ENCODE peak calls at places on chromosomes 4 and X, in four cellular contexts. One of them, this sample, is unnamed.

GRCh38 chr4:45155081-45155777 is 428.9 kb upstream of the GNPDA2 start:
- DNase-seq in tibial artery: no peak
- DNase-seq in fibroblast of lung: peak; percentile 58
- DNase-seq in cardiac muscle cell: peak; percentile 84
- DNase-seq in this sample: no peak

GRCh38 chr4:156169011-156169410 is 215.3 kb upstream of the CTSO start:
- DNase-seq in tibial artery: peak; percentile 21
- DNase-seq in fibroblast of lung: peak; percentile 90
- DNase-seq in cardiac muscle cell: peak; percentile 89
- DNase-seq in this sample: peak; percentile 65

GRCh38 chr4:25663778-25664177 is 8.1 kb downstream of the SLC34A2 start:
- DNase-seq in tibial artery: no peak
- DNase-seq in fibroblast of lung: no peak
- DNase-seq in cardiac muscle cell: peak; percentile 13
- DNase-seq in this sample: no peak

GRCh38 chrX:87961471-87961870 is 443.9 kb downstream of the KLHL4 start:
- DNase-seq in tibial artery: no peak
- DNase-seq in fibroblast of lung: no peak
- DNase-seq in cardiac muscle cell: no peak
- DNase-seq in this sample: no peak

GRCh38 chr4:13966241-13967195 is 339.0 kb upstream of the BOD1L1 start:
- DNase-seq in tibial artery: no peak
- DNase-seq in fibroblast of lung: peak; percentile 64
- DNase-seq in cardiac muscle cell: peak; percentile 90
- DNase-seq in this sample: no peak

GRCh38 chrX:123432362-123433150 is 248.5 kb downstream of the GRIA3 start:
- DNase-seq in tibial artery: no peak
- DNase-seq in fibroblast of lung: no peak
- DNase-seq in cardiac muscle cell: no peak
- DNase-seq in this sample: no peak

GRCh38 chrX:19566359-19567141 is 51.2 kb upstream of the MAP3K15 start:
- DNase-seq in tibial artery: no peak
- DNase-seq in fibroblast of lung: peak; percentile 79
- DNase-seq in cardiac muscle cell: peak; percentile 84
- DNase-seq in this sample: no peak

GRCh38 chr4:176302283-176303275 is 17.2 kb upstream of the SPCS3 start:
- DNase-seq in tibial artery: no peak
- DNase-seq in fibroblast of lung: peak; percentile 83
- DNase-seq in cardiac muscle cell: peak; percentile 70
- DNase-seq in this sample: no peak

GRCh38 chr4:140112576-140112975 is 41.4 kb downstream of the MAML3 start:
- DNase-seq in tibial artery: no peak
- DNase-seq in fibroblast of lung: no peak
- DNase-seq in cardiac muscle cell: no peak
- DNase-seq in this sample: no peak

GRCh38 chrX:18983711-18984380 is at the start of gene PHKA2:
- DNase-seq in tibial artery: peak; percentile 30
- DNase-seq in fibroblast of lung: peak; percentile 44
- DNase-seq in cardiac muscle cell: no peak
- DNase-seq in this sample: no peak

GRCh38 chr4:101355246-101355645 is 7.9 kb upstream of the PPP3CA start:
- DNase-seq in tibial artery: no peak
- DNase-seq in fibroblast of lung: no peak
- DNase-seq in cardiac muscle cell: no peak
- DNase-seq in this sample: no peak

GRCh38 chr4:8132947-8133705 is 25.5 kb downstream of the ABLIM2 start:
- DNase-seq in tibial artery: no peak
- DNase-seq in fibroblast of lung: peak; percentile 33
- DNase-seq in cardiac muscle cell: peak; percentile 44
- DNase-seq in this sample: no peak

GRCh38 chrX:3262906-3263305 is 83.5 kb downstream of the MXRA5 start:
- DNase-seq in tibial artery: no peak
- DNase-seq in fibroblast of lung: peak; percentile 85
- DNase-seq in cardiac muscle cell: peak; percentile 81
- DNase-seq in this sample: no peak

GRCh38 chr4:173125216-173125812 is 43.3 kb upstream of the GALNT7 start:
- DNase-seq in tibial artery: no peak
- DNase-seq in fibroblast of lung: no peak
- DNase-seq in cardiac muscle cell: no peak
- DNase-seq in this sample: no peak

GRCh38 chrX:19846995-19847790 is 40.2 kb downstream of the SH3KBP1 start:
- DNase-seq in tibial artery: peak; percentile 35
- DNase-seq in fibroblast of lung: peak; percentile 80
- DNase-seq in cardiac muscle cell: peak; percentile 84
- DNase-seq in this sample: no peak

GRCh38 chr4:110475881-110476818 is at the start of gene ENPEP:
- DNase-seq in tibial artery: no peak
- DNase-seq in fibroblast of lung: peak; percentile 64
- DNase-seq in cardiac muscle cell: peak; percentile 71
- DNase-seq in this sample: no peak

GRCh38 chrX:130295519-130296314 is 27.0 kb upstream of the ZNF280C start:
- DNase-seq in tibial artery: no peak
- DNase-seq in fibroblast of lung: peak; percentile 41
- DNase-seq in cardiac muscle cell: peak; percentile 2
- DNase-seq in this sample: no peak

GRCh38 chr4:99076292-99076976 is 12.2 kb downstream of the ADH5 start:
- DNase-seq in tibial artery: no peak
- DNase-seq in fibroblast of lung: no peak
- DNase-seq in cardiac muscle cell: no peak
- DNase-seq in this sample: no peak

GRCh38 chrX:104660092-104660491 is 94.1 kb downstream of the IL1RAPL2 start:
- DNase-seq in tibial artery: no peak
- DNase-seq in fibroblast of lung: no peak
- DNase-seq in cardiac muscle cell: no peak
- DNase-seq in this sample: no peak

GRCh38 chrX:72121381-72121780 is 10.3 kb downstream of the RTL5 start:
- DNase-seq in tibial artery: peak; percentile 77
- DNase-seq in fibroblast of lung: peak; percentile 87
- DNase-seq in cardiac muscle cell: peak; percentile 63
- DNase-seq in this sample: no peak

GRCh38 chr4:17619416-17620105 is 5.1 kb downstream of the MED28 start:
- DNase-seq in tibial artery: no peak
- DNase-seq in fibroblast of lung: peak; percentile 81
- DNase-seq in cardiac muscle cell: no peak
- DNase-seq in this sample: no peak

GRCh38 chrX:149979126-149979644 is 40.9 kb upstream of the EOLA2 start:
- DNase-seq in tibial artery: no peak
- DNase-seq in fibroblast of lung: peak; percentile 9
- DNase-seq in cardiac muscle cell: no peak
- DNase-seq in this sample: no peak

GRCh38 chrX:17535229-17535628 is 160.2 kb downstream of the NHS start:
- DNase-seq in tibial artery: no peak
- DNase-seq in fibroblast of lung: peak; percentile 33
- DNase-seq in cardiac muscle cell: peak; percentile 47
- DNase-seq in this sample: no peak

GRCh38 chr4:4633431-4633830 is 91.6 kb upstream of the STX18 start:
- DNase-seq in tibial artery: no peak
- DNase-seq in fibroblast of lung: no peak
- DNase-seq in cardiac muscle cell: no peak
- DNase-seq in this sample: no peak

GRCh38 chr4:137794779-137795178 is 262.5 kb upstream of the PCDH18 start:
- DNase-seq in tibial artery: no peak
- DNase-seq in fibroblast of lung: peak; percentile 14
- DNase-seq in cardiac muscle cell: peak; percentile 2
- DNase-seq in this sample: no peak

GRCh38 chr4:13160906-13161305 is 323.2 kb downstream of the RAB28 start:
- DNase-seq in tibial artery: no peak
- DNase-seq in fibroblast of lung: peak; percentile 59
- DNase-seq in cardiac muscle cell: no peak
- DNase-seq in this sample: no peak

GRCh38 chr4:74267998-74268606 is 40.2 kb upstream of the EPGN start:
- DNase-seq in tibial artery: no peak
- DNase-seq in fibroblast of lung: peak; percentile 63
- DNase-seq in cardiac muscle cell: peak; percentile 76
- DNase-seq in this sample: no peak

GRCh38 chr4:153258750-153259149 is 54.5 kb downstream of the TRIM2 start:
- DNase-seq in tibial artery: no peak
- DNase-seq in fibroblast of lung: no peak
- DNase-seq in cardiac muscle cell: no peak
- DNase-seq in this sample: no peak

GRCh38 chr4:166174717-166175510 is 301.9 kb downstream of the TLL1 start:
- DNase-seq in tibial artery: no peak
- DNase-seq in fibroblast of lung: no peak
- DNase-seq in cardiac muscle cell: peak; percentile 37
- DNase-seq in this sample: no peak

GRCh38 chr4:81507530-81507929 is 35.8 kb upstream of the RASGEF1B start:
- DNase-seq in tibial artery: no peak
- DNase-seq in fibroblast of lung: no peak
- DNase-seq in cardiac muscle cell: no peak
- DNase-seq in this sample: no peak

GRCh38 chr4:53537606-53538005 is 53.7 kb downstream of the LNX1 start:
- DNase-seq in tibial artery: no peak
- DNase-seq in fibroblast of lung: no peak
- DNase-seq in cardiac muscle cell: no peak
- DNase-seq in this sample: no peak

GRCh38 chrX:2351321-2351720 is 149.5 kb downstream of the DHRSX start:
- DNase-seq in tibial artery: no peak
- DNase-seq in fibroblast of lung: peak; percentile 51
- DNase-seq in cardiac muscle cell: peak; percentile 59
- DNase-seq in this sample: no peak

GRCh38 chrX:10636337-10636736 is 16.0 kb upstream of the MID1 start:
- DNase-seq in tibial artery: peak; percentile 23
- DNase-seq in fibroblast of lung: peak; percentile 78
- DNase-seq in cardiac muscle cell: peak; percentile 78
- DNase-seq in this sample: no peak
- TF ChIP-seq CTCF in tibial artery: peak; percentile 50
- TF ChIP-seq CTCF in fibroblast of lung: peak; percentile 69
- TF ChIP-seq CTCF in cardiac muscle cell: peak; percentile 72
- TF ChIP-seq CTCF in this sample: peak; percentile 15

DNA sequence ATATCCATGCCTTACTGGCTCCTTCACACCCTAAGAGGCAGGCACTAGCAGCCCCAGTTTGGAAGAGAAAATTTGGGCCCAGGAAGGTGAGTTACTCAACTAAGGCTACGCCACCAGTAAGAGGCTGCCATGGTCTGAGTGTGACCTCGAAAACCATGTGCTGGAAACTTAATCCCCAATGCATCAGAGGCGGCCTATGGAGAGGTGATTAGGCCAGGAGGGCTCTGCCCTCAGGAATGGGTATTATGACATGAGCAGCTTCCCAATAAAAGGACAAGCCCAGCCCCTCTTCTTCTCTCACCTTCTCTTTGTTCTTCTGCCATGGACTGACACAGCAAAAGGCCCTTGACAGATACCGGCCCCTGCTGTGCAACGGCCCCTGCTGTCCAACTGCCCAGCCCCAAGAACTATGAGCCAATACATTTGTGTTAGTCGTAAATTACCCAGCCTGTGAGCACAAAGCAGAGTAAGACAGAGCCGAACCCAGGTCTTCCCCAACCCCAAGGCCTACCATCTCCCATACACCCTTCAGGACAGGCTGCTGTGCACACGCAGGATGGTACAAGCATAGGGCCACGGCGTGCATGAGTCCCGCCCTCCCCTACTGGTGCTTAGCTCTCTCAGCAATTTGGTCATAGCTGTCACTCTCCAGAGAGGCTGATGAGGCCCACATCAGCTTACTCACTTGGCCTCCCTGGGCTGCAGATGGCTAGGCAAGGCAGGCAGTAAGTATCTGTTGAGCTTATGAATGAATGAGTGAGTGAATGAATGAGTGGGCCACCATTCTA is 14.2 kb downstream of the WDR1 start:
- DNase-seq in tibial artery: no peak
- DNase-seq in fibroblast of lung: no peak
- DNase-seq in cardiac muscle cell: no peak
- DNase-seq in this sample: no peak
- H3K36me3 ChIP-seq in tibial artery: peaks cover 50% of the 10 kb centered on the region
- H3K36me3 ChIP-seq in fibroblast of lung: peaks cover 38% of the 10 kb centered on the region
- H3K36me3 ChIP-seq in cardiac muscle cell: peaks cover 21% of the 10 kb centered on the region
- H3K36me3 ChIP-seq in this sample: peaks cover 55% of the 10 kb centered on the region

GRCh38 chr4:27703771-27704170 is 843.1 kb downstream of the STIM2 start:
- DNase-seq in tibial artery: no peak
- DNase-seq in fibroblast of lung: no peak
- DNase-seq in cardiac muscle cell: no peak
- DNase-seq in this sample: no peak

GRCh38 chr4:27701563-27701962 is 840.9 kb downstream of the STIM2 start:
- DNase-seq in tibial artery: no peak
- DNase-seq in fibroblast of lung: no peak
- DNase-seq in cardiac muscle cell: no peak
- DNase-seq in this sample: no peak

GRCh38 chr4:27702710-27703431 is 842.2 kb downstream of the STIM2 start:
- DNase-seq in tibial artery: no peak
- DNase-seq in fibroblast of lung: peak; percentile 12
- DNase-seq in cardiac muscle cell: no peak
- DNase-seq in this sample: no peak
- TF ChIP-seq CTCF in tibial artery: no peak
- TF ChIP-seq CTCF in fibroblast of lung: peak; percentile 23
- TF ChIP-seq CTCF in cardiac muscle cell: no peak
- TF ChIP-seq CTCF in this sample: no peak

DNA sequence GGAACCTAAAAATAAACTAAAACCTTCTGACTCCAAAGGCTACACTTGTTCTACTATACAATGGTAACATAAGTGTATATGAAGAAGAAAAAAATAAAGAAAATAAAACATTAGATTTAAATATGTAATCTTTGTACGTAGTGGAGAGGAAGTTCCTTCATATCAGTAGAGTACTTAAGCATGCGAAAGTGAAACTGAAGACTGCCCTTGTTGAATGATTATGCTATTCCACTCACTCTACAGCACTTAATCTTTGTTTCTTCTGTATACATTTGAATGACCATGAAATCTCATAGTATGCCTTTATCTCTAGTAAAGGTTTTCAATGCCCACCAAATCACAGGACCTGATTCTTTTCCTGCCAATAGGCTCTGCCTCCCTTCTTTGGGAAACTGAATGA is 78.9 kb downstream of the NDST3 start:
- DNase-seq in tibial artery: no peak
- DNase-seq in fibroblast of lung: peak; percentile 29
- DNase-seq in cardiac muscle cell: peak; percentile 1
- DNase-seq in this sample: no peak
- H3K36me3 ChIP-seq in tibial artery: no peaks in the 10 kb centered on the region
- H3K36me3 ChIP-seq in fibroblast of lung: no peaks in the 10 kb centered on the region
- H3K36me3 ChIP-seq in cardiac muscle cell: no peaks in the 10 kb centered on the region
- H3K36me3 ChIP-seq in this sample: no peaks in the 10 kb centered on the region

GRCh38 chr4:145097331-145097820 is 620 bp downstream of the ANAPC10 start:
- DNase-seq in tibial artery: no peak
- DNase-seq in fibroblast of lung: no peak
- DNase-seq in cardiac muscle cell: no peak
- DNase-seq in this sample: no peak
- TF ChIP-seq CTCF in tibial artery: no peak
- TF ChIP-seq CTCF in fibroblast of lung: no peak
- TF ChIP-seq CTCF in cardiac muscle cell: no peak
- TF ChIP-seq CTCF in this sample: no peak

GRCh38 chr4:183686461-183686860 is 27.4 kb downstream of the TRAPPC11 start:
- DNase-seq in tibial artery: no peak
- DNase-seq in fibroblast of lung: no peak
- DNase-seq in cardiac muscle cell: no peak
- DNase-seq in this sample: no peak

GRCh38 chr4:183675625-183676024 is 16.5 kb downstream of the TRAPPC11 start:
- DNase-seq in tibial artery: no peak
- DNase-seq in fibroblast of lung: peak; percentile 37
- DNase-seq in cardiac muscle cell: no peak
- DNase-seq in this sample: no peak

GRCh38 chr4:183681119-183681518 is 22.0 kb downstream of the TRAPPC11 start:
- DNase-seq in tibial artery: no peak
- DNase-seq in fibroblast of lung: no peak
- DNase-seq in cardiac muscle cell: no peak
- DNase-seq in this sample: no peak
- H3K36me3 ChIP-seq in tibial artery: peaks cover 80% of the 10 kb centered on the region
- H3K36me3 ChIP-seq in fibroblast of lung: peaks cover 6% of the 10 kb centered on the region
- H3K36me3 ChIP-seq in cardiac muscle cell: peaks cover 45% of the 10 kb centered on the region
- H3K36me3 ChIP-seq in this sample: peaks cover 65% of the 10 kb centered on the region